ENCODE peak calls at places on chromosomes 11 and 22, in seven cellular contexts. One of them, this sample, is unnamed. For H3K36me3, the result is how much of the 10 kb centered on the place peaks cover.

GRCh38 chr11:33064033-33064825 is 24.9 kb downstream of the TCP11L1 start:
- DNase-seq in PC-3: no peak
- DNase-seq in MG63: no peak
- DNase-seq in CD8-positive, alpha-beta memory T cell: no peak
- DNase-seq in neuronal stem cell: no peak
- DNase-seq in left ventricle myocardium inferior: no peak
- DNase-seq in upper lobe of right lung: no peak
- DNase-seq in this sample: no peak

GRCh38 chr11:2587132-2587930 is 112.5 kb downstream of the KCNQ1OT1 start:
- DNase-seq in PC-3: no peak
- DNase-seq in MG63: no peak
- DNase-seq in CD8-positive, alpha-beta memory T cell: peak
- DNase-seq in neuronal stem cell: no peak
- DNase-seq in left ventricle myocardium inferior: peak
- DNase-seq in upper lobe of right lung: peak
- DNase-seq in this sample: peak

GRCh38 chr11:35359321-35360058 is 59.9 kb downstream of the SLC1A2 start:
- DNase-seq in PC-3: no peak
- DNase-seq in MG63: no peak
- DNase-seq in CD8-positive, alpha-beta memory T cell: no peak
- DNase-seq in neuronal stem cell: no peak
- DNase-seq in left ventricle myocardium inferior: no peak
- DNase-seq in upper lobe of right lung: no peak
- DNase-seq in this sample: no peak

GRCh38 chr11:117876341-117877119 is at the start of gene FXYD6:
- DNase-seq in PC-3: no peak
- DNase-seq in MG63: peak
- DNase-seq in CD8-positive, alpha-beta memory T cell: no peak
- DNase-seq in neuronal stem cell: peak
- DNase-seq in left ventricle myocardium inferior: peak
- DNase-seq in upper lobe of right lung: peak
- DNase-seq in this sample: peak

GRCh38 chr22:44422742-44423370 is 75.2 kb downstream of the RTL6 start:
- DNase-seq in PC-3: peak
- DNase-seq in MG63: no peak
- DNase-seq in CD8-positive, alpha-beta memory T cell: peak
- DNase-seq in neuronal stem cell: no peak
- DNase-seq in left ventricle myocardium inferior: no peak
- DNase-seq in upper lobe of right lung: peak
- DNase-seq in this sample: no peak

GRCh38 chr22:20574920-20575353 is 67.5 kb downstream of the MED15 start:
- DNase-seq in PC-3: no peak
- DNase-seq in MG63: no peak
- DNase-seq in CD8-positive, alpha-beta memory T cell: peak
- DNase-seq in neuronal stem cell: no peak
- DNase-seq in left ventricle myocardium inferior: peak
- DNase-seq in upper lobe of right lung: peak
- DNase-seq in this sample: no peak

GRCh38 chr11:11306855-11307254 is 46.2 kb downstream of the CSNK2A3 start:
- DNase-seq in PC-3: no peak
- DNase-seq in MG63: no peak
- DNase-seq in CD8-positive, alpha-beta memory T cell: no peak
- DNase-seq in neuronal stem cell: no peak
- DNase-seq in left ventricle myocardium inferior: no peak
- DNase-seq in upper lobe of right lung: no peak
- DNase-seq in this sample: no peak

GRCh38 chr11:83725718-83726117 is 439.6 kb upstream of the CCDC90B start:
- DNase-seq in PC-3: no peak
- DNase-seq in MG63: no peak
- DNase-seq in CD8-positive, alpha-beta memory T cell: no peak
- DNase-seq in neuronal stem cell: no peak
- DNase-seq in left ventricle myocardium inferior: no peak
- DNase-seq in upper lobe of right lung: no peak
- DNase-seq in this sample: no peak

GRCh38 chr22:24731786-24732185 is 42.7 kb downstream of the PIWIL3 start:
- DNase-seq in PC-3: no peak
- DNase-seq in MG63: no peak
- DNase-seq in CD8-positive, alpha-beta memory T cell: no peak
- DNase-seq in neuronal stem cell: no peak
- DNase-seq in left ventricle myocardium inferior: no peak
- DNase-seq in upper lobe of right lung: no peak
- DNase-seq in this sample: no peak

GRCh38 chr22:35524966-35525686 is 15.5 kb upstream of the RASD2 start:
- DNase-seq in PC-3: no peak
- DNase-seq in MG63: no peak
- DNase-seq in CD8-positive, alpha-beta memory T cell: no peak
- DNase-seq in neuronal stem cell: no peak
- DNase-seq in left ventricle myocardium inferior: peak
- DNase-seq in upper lobe of right lung: no peak
- DNase-seq in this sample: no peak

GRCh38 chr11:86288776-86289507 is 13.1 kb upstream of the HIKESHI start:
- DNase-seq in PC-3: no peak
- DNase-seq in MG63: no peak
- DNase-seq in CD8-positive, alpha-beta memory T cell: no peak
- DNase-seq in neuronal stem cell: no peak
- DNase-seq in left ventricle myocardium inferior: no peak
- DNase-seq in upper lobe of right lung: no peak
- DNase-seq in this sample: no peak

GRCh38 chr11:587978-588380 is 11.7 kb downstream of the PHRF1 start:
- DNase-seq in PC-3: no peak
- DNase-seq in MG63: no peak
- DNase-seq in CD8-positive, alpha-beta memory T cell: peak
- DNase-seq in neuronal stem cell: no peak
- DNase-seq in left ventricle myocardium inferior: no peak
- DNase-seq in upper lobe of right lung: peak
- DNase-seq in this sample: no peak

GRCh38 chr22:45587638-45588481 is 83.8 kb upstream of the ATXN10 start:
- DNase-seq in PC-3: peak
- DNase-seq in MG63: no peak
- DNase-seq in CD8-positive, alpha-beta memory T cell: no peak
- DNase-seq in neuronal stem cell: no peak
- DNase-seq in left ventricle myocardium inferior: no peak
- DNase-seq in upper lobe of right lung: no peak
- DNase-seq in this sample: peak

GRCh38 chr11:19756675-19757475 is 44.2 kb downstream of the NAV2 start:
- DNase-seq in PC-3: no peak
- DNase-seq in MG63: no peak
- DNase-seq in CD8-positive, alpha-beta memory T cell: no peak
- DNase-seq in neuronal stem cell: no peak
- DNase-seq in left ventricle myocardium inferior: peak
- DNase-seq in upper lobe of right lung: no peak
- DNase-seq in this sample: no peak

GRCh38 chr11:1053121-1053901 is 16.8 kb upstream of the MUC6 start:
- DNase-seq in PC-3: peak
- DNase-seq in MG63: no peak
- DNase-seq in CD8-positive, alpha-beta memory T cell: peak
- DNase-seq in neuronal stem cell: no peak
- DNase-seq in left ventricle myocardium inferior: no peak
- DNase-seq in upper lobe of right lung: peak
- DNase-seq in this sample: peak

GRCh38 chr22:22462813-22463567 is 45.6 kb downstream of the ZNF280B start:
- DNase-seq in PC-3: peak
- DNase-seq in MG63: no peak
- DNase-seq in CD8-positive, alpha-beta memory T cell: no peak
- DNase-seq in neuronal stem cell: no peak
- DNase-seq in left ventricle myocardium inferior: no peak
- DNase-seq in upper lobe of right lung: no peak
- DNase-seq in this sample: no peak

GRCh38 chr11:92329137-92329536 is 104.5 kb downstream of the FAT3 start:
- DNase-seq in PC-3: no peak
- DNase-seq in MG63: no peak
- DNase-seq in CD8-positive, alpha-beta memory T cell: no peak
- DNase-seq in neuronal stem cell: no peak
- DNase-seq in left ventricle myocardium inferior: no peak
- DNase-seq in upper lobe of right lung: no peak
- DNase-seq in this sample: no peak

GRCh38 chr22:29380032-29380781 is 8.2 kb downstream of the AP1B1 start:
- DNase-seq in PC-3: peak
- DNase-seq in MG63: peak
- DNase-seq in CD8-positive, alpha-beta memory T cell: no peak
- DNase-seq in neuronal stem cell: no peak
- DNase-seq in left ventricle myocardium inferior: no peak
- DNase-seq in upper lobe of right lung: peak
- DNase-seq in this sample: no peak
- H3K36me3 ChIP-seq in PC-3: under half
- H3K36me3 ChIP-seq in MG63: under half
- H3K36me3 ChIP-seq in CD8-positive, alpha-beta memory T cell: under half
- H3K36me3 ChIP-seq in neuronal stem cell: under half
- H3K36me3 ChIP-seq in left ventricle myocardium inferior: under half
- H3K36me3 ChIP-seq in upper lobe of right lung: under half
- H3K36me3 ChIP-seq in this sample: under half

GRCh38 chr22:29314074-29314473 is 1.4 kb downstream of the RASL10A start:
- DNase-seq in PC-3: no peak
- DNase-seq in MG63: no peak
- DNase-seq in CD8-positive, alpha-beta memory T cell: peak
- DNase-seq in neuronal stem cell: no peak
- DNase-seq in left ventricle myocardium inferior: no peak
- DNase-seq in upper lobe of right lung: no peak
- DNase-seq in this sample: peak

GRCh38 chr22:29316429-29316828 is 932 bp upstream of the RASL10A start:
- DNase-seq in PC-3: no peak
- DNase-seq in MG63: no peak
- DNase-seq in CD8-positive, alpha-beta memory T cell: no peak
- DNase-seq in neuronal stem cell: no peak
- DNase-seq in left ventricle myocardium inferior: no peak
- DNase-seq in upper lobe of right lung: no peak
- DNase-seq in this sample: peak

GRCh38 chr22:29314537-29315285 is 786 bp downstream of the RASL10A start:
- DNase-seq in PC-3: peak
- DNase-seq in MG63: no peak
- DNase-seq in CD8-positive, alpha-beta memory T cell: no peak
- DNase-seq in neuronal stem cell: no peak
- DNase-seq in left ventricle myocardium inferior: no peak
- DNase-seq in upper lobe of right lung: peak
- DNase-seq in this sample: peak

GRCh38 chr22:29313126-29314071 is 2.1 kb downstream of the RASL10A start:
- DNase-seq in PC-3: no peak
- DNase-seq in MG63: no peak
- DNase-seq in CD8-positive, alpha-beta memory T cell: peak
- DNase-seq in neuronal stem cell: no peak
- DNase-seq in left ventricle myocardium inferior: no peak
- DNase-seq in upper lobe of right lung: peak
- DNase-seq in this sample: peak

GRCh38 chr22:29315286-29316195 is at the start of gene RASL10A:
- DNase-seq in PC-3: no peak
- DNase-seq in MG63: no peak
- DNase-seq in CD8-positive, alpha-beta memory T cell: no peak
- DNase-seq in neuronal stem cell: no peak
- DNase-seq in left ventricle myocardium inferior: no peak
- DNase-seq in upper lobe of right lung: peak
- DNase-seq in this sample: peak
- H3K4me3 ChIP-seq in PC-3: peak
- H3K4me3 ChIP-seq in MG63: no peak
- H3K4me3 ChIP-seq in CD8-positive, alpha-beta memory T cell: no peak
- H3K4me3 ChIP-seq in neuronal stem cell: peak
- H3K4me3 ChIP-seq in left ventricle myocardium inferior: peak
- H3K4me3 ChIP-seq in upper lobe of right lung: peak
- H3K4me3 ChIP-seq in this sample: no peak

GRCh38 chr22:30004101-30004500 is 76.2 kb upstream of the HORMAD2 start:
- DNase-seq in PC-3: no peak
- DNase-seq in MG63: peak
- DNase-seq in CD8-positive, alpha-beta memory T cell: no peak
- DNase-seq in neuronal stem cell: no peak
- DNase-seq in left ventricle myocardium inferior: no peak
- DNase-seq in upper lobe of right lung: no peak
- DNase-seq in this sample: no peak
- H3K36me3 ChIP-seq in PC-3: under half
- H3K36me3 ChIP-seq in MG63: under half
- H3K36me3 ChIP-seq in CD8-positive, alpha-beta memory T cell: under half
- H3K36me3 ChIP-seq in neuronal stem cell: under half
- H3K36me3 ChIP-seq in left ventricle myocardium inferior: half or more
- H3K36me3 ChIP-seq in upper lobe of right lung: half or more
- H3K36me3 ChIP-seq in this sample: under half

GRCh38 chr11:28585007-28585406 is 476.8 kb downstream of the METTL15 start:
- DNase-seq in PC-3: no peak
- DNase-seq in MG63: no peak
- DNase-seq in CD8-positive, alpha-beta memory T cell: no peak
- DNase-seq in neuronal stem cell: no peak
- DNase-seq in left ventricle myocardium inferior: no peak
- DNase-seq in upper lobe of right lung: no peak
- DNase-seq in this sample: no peak
- H3K4me3 ChIP-seq in PC-3: no peak
- H3K4me3 ChIP-seq in MG63: no peak
- H3K4me3 ChIP-seq in CD8-positive, alpha-beta memory T cell: no peak
- H3K4me3 ChIP-seq in neuronal stem cell: no peak
- H3K4me3 ChIP-seq in left ventricle myocardium inferior: no peak
- H3K4me3 ChIP-seq in upper lobe of right lung: no peak
- H3K4me3 ChIP-seq in this sample: no peak

DNA sequence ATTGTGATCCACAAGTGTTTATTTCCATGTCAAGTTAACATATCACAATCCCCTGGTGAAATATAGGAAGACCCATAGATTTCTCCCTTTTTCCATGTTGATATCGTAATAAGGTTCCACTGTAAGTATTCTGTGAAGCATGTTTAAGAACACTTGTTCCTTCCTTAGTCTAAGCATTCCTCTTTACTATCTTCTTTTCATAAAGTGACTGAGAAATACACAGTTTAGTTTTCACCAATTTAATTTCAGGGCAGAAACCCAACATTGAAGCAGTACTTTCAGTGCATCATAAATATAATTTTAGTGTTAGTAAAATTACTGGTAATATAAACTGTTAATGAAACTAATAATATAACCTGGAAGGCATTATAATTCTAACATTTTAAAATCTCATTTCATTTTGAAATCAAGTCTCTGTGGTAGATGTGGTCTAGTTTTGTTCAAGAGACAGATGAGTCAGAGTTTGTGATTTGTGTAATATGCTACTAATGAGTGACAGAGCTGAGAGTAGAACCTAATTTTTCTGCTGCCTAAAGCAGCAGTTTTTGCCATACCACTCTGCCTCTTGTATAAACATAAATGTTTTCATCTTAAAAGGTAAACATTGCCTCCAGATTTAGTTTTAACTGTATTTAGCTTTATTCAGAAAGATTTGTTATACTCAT is 79.4 kb downstream of the ATM start:
- DNase-seq in PC-3: peak
- DNase-seq in MG63: no peak
- DNase-seq in CD8-positive, alpha-beta memory T cell: no peak
- DNase-seq in neuronal stem cell: no peak
- DNase-seq in left ventricle myocardium inferior: no peak
- DNase-seq in upper lobe of right lung: no peak
- DNase-seq in this sample: no peak
- H3K36me3 ChIP-seq in PC-3: under half
- H3K36me3 ChIP-seq in MG63: under half
- H3K36me3 ChIP-seq in CD8-positive, alpha-beta memory T cell: half or more
- H3K36me3 ChIP-seq in neuronal stem cell: under half
- H3K36me3 ChIP-seq in left ventricle myocardium inferior: half or more
- H3K36me3 ChIP-seq in upper lobe of right lung: half or more
- H3K36me3 ChIP-seq in this sample: under half

GRCh38 chr11:15776387-15776786 is 580.0 kb downstream of the SOX6 start:
- DNase-seq in PC-3: no peak
- DNase-seq in MG63: no peak
- DNase-seq in CD8-positive, alpha-beta memory T cell: no peak
- DNase-seq in neuronal stem cell: no peak
- DNase-seq in left ventricle myocardium inferior: no peak
- DNase-seq in upper lobe of right lung: no peak
- DNase-seq in this sample: no peak
- H3K4me3 ChIP-seq in PC-3: no peak
- H3K4me3 ChIP-seq in MG63: no peak
- H3K4me3 ChIP-seq in CD8-positive, alpha-beta memory T cell: no peak
- H3K4me3 ChIP-seq in neuronal stem cell: no peak
- H3K4me3 ChIP-seq in left ventricle myocardium inferior: no peak
- H3K4me3 ChIP-seq in upper lobe of right lung: no peak
- H3K4me3 ChIP-seq in this sample: no peak

This sample was measured in kidney.